ENCODE peak calls at places on chromosomes 1 and 21, in eight cellular contexts. One of them, this sample, is unnamed.

GRCh38 chr1:205239078-205239477 is 11.3 kb downstream of the TMCC2 start:
- DNase-seq in uterus: no peak
- DNase-seq in lower leg skin: no peak
- DNase-seq in K562: no peak
- DNase-seq in esophagus squamous epithelium: no peak
- DNase-seq in GM12891: no peak
- DNase-seq in ovary: no peak
- DNase-seq in heart left ventricle: no peak
- DNase-seq in this sample: no peak

GRCh38 chr1:27658951-27659496 is 13.0 kb downstream of the IFI6 start:
- DNase-seq in uterus: no peak
- DNase-seq in lower leg skin: no peak
- DNase-seq in K562: no peak
- DNase-seq in esophagus squamous epithelium: no peak
- DNase-seq in GM12891: no peak
- DNase-seq in ovary: no peak
- DNase-seq in heart left ventricle: no peak
- DNase-seq in this sample: peak

GRCh38 chr1:114558548-114558947 is 22.9 kb downstream of the BCAS2 start:
- DNase-seq in uterus: no peak
- DNase-seq in lower leg skin: no peak
- DNase-seq in K562: peak
- DNase-seq in esophagus squamous epithelium: no peak
- DNase-seq in GM12891: no peak
- DNase-seq in ovary: no peak
- DNase-seq in heart left ventricle: no peak
- DNase-seq in this sample: no peak

GRCh38 chr1:21491483-21492170 is 17.6 kb upstream of the ALPL start:
- DNase-seq in uterus: no peak
- DNase-seq in lower leg skin: no peak
- DNase-seq in K562: no peak
- DNase-seq in esophagus squamous epithelium: no peak
- DNase-seq in GM12891: no peak
- DNase-seq in ovary: no peak
- DNase-seq in heart left ventricle: no peak
- DNase-seq in this sample: no peak

GRCh38 chr21:37712204-37712934 is 203.9 kb downstream of the KCNJ6 start:
- DNase-seq in uterus: no peak
- DNase-seq in lower leg skin: peak
- DNase-seq in K562: peak
- DNase-seq in esophagus squamous epithelium: no peak
- DNase-seq in GM12891: peak
- DNase-seq in ovary: no peak
- DNase-seq in heart left ventricle: peak
- DNase-seq in this sample: peak

GRCh38 chr1:31785020-31785946 is 21.1 kb upstream of the ADGRB2 start:
- DNase-seq in uterus: no peak
- DNase-seq in lower leg skin: no peak
- DNase-seq in K562: no peak
- DNase-seq in esophagus squamous epithelium: no peak
- DNase-seq in GM12891: no peak
- DNase-seq in ovary: peak
- DNase-seq in heart left ventricle: no peak
- DNase-seq in this sample: no peak

GRCh38 chr1:169620565-169620964 is 9.4 kb downstream of the SELP start:
- DNase-seq in uterus: no peak
- DNase-seq in lower leg skin: no peak
- DNase-seq in K562: no peak
- DNase-seq in esophagus squamous epithelium: no peak
- DNase-seq in GM12891: no peak
- DNase-seq in ovary: no peak
- DNase-seq in heart left ventricle: no peak
- DNase-seq in this sample: no peak

GRCh38 chr21:33208534-33208933 is 21.2 kb upstream of the IFNAR2 start:
- DNase-seq in uterus: no peak
- DNase-seq in lower leg skin: no peak
- DNase-seq in K562: no peak
- DNase-seq in esophagus squamous epithelium: no peak
- DNase-seq in GM12891: no peak
- DNase-seq in ovary: no peak
- DNase-seq in heart left ventricle: no peak
- DNase-seq in this sample: no peak

GRCh38 chr1:17233675-17234074 is 15.2 kb upstream of the PADI3 start:
- DNase-seq in uterus: peak
- DNase-seq in lower leg skin: peak
- DNase-seq in K562: no peak
- DNase-seq in esophagus squamous epithelium: no peak
- DNase-seq in GM12891: no peak
- DNase-seq in ovary: no peak
- DNase-seq in heart left ventricle: peak
- DNase-seq in this sample: peak

GRCh38 chr1:41722184-41722583 is 196.5 kb downstream of the HIVEP3 start:
- DNase-seq in uterus: no peak
- DNase-seq in lower leg skin: no peak
- DNase-seq in K562: no peak
- DNase-seq in esophagus squamous epithelium: no peak
- DNase-seq in GM12891: no peak
- DNase-seq in ovary: no peak
- DNase-seq in heart left ventricle: no peak
- DNase-seq in this sample: no peak

GRCh38 chr1:5746611-5747427 is 245.4 kb downstream of the NPHP4 start:
- DNase-seq in uterus: no peak
- DNase-seq in lower leg skin: no peak
- DNase-seq in K562: no peak
- DNase-seq in esophagus squamous epithelium: no peak
- DNase-seq in GM12891: no peak
- DNase-seq in ovary: no peak
- DNase-seq in heart left ventricle: peak
- DNase-seq in this sample: no peak

GRCh38 chr1:243732627-243733026 is 117.4 kb downstream of the AKT3 start:
- DNase-seq in uterus: no peak
- DNase-seq in lower leg skin: no peak
- DNase-seq in K562: no peak
- DNase-seq in esophagus squamous epithelium: no peak
- DNase-seq in GM12891: no peak
- DNase-seq in ovary: no peak
- DNase-seq in heart left ventricle: no peak
- DNase-seq in this sample: no peak

GRCh38 chr21:44681861-44682579 is at the start of gene KRTAP12-1:
- DNase-seq in uterus: no peak
- DNase-seq in lower leg skin: no peak
- DNase-seq in K562: no peak
- DNase-seq in esophagus squamous epithelium: no peak
- DNase-seq in GM12891: no peak
- DNase-seq in ovary: no peak
- DNase-seq in heart left ventricle: no peak
- DNase-seq in this sample: no peak

GRCh38 chr1:24180676-24181075 is 6.4 kb downstream of the IFNLR1 start:
- DNase-seq in uterus: no peak
- DNase-seq in lower leg skin: no peak
- DNase-seq in K562: no peak
- DNase-seq in esophagus squamous epithelium: no peak
- DNase-seq in GM12891: no peak
- DNase-seq in ovary: no peak
- DNase-seq in heart left ventricle: no peak
- DNase-seq in this sample: no peak

GRCh38 chr1:45815667-45816458 is 12.5 kb downstream of the MAST2 start:
- DNase-seq in uterus: no peak
- DNase-seq in lower leg skin: no peak
- DNase-seq in K562: no peak
- DNase-seq in esophagus squamous epithelium: no peak
- DNase-seq in GM12891: no peak
- DNase-seq in ovary: no peak
- DNase-seq in heart left ventricle: no peak
- DNase-seq in this sample: peak

GRCh38 chr21:41634211-41634694 is 126.3 kb upstream of the TMPRSS2 start:
- DNase-seq in uterus: no peak
- DNase-seq in lower leg skin: no peak
- DNase-seq in K562: no peak
- DNase-seq in esophagus squamous epithelium: no peak
- DNase-seq in GM12891: no peak
- DNase-seq in ovary: no peak
- DNase-seq in heart left ventricle: no peak
- DNase-seq in this sample: no peak

GRCh38 chr1:2987773-2988172 is 33.5 kb upstream of the ACTRT2 start:
- DNase-seq in uterus: no peak
- DNase-seq in lower leg skin: no peak
- DNase-seq in K562: no peak
- DNase-seq in esophagus squamous epithelium: no peak
- DNase-seq in GM12891: no peak
- DNase-seq in ovary: no peak
- DNase-seq in heart left ventricle: peak
- DNase-seq in this sample: no peak

GRCh38 chr1:19251305-19252196 is at the start of the genes EMC1 and MRTO4:
- DNase-seq in uterus: peak
- DNase-seq in lower leg skin: peak
- DNase-seq in K562: peak
- DNase-seq in esophagus squamous epithelium: peak
- DNase-seq in GM12891: peak
- DNase-seq in ovary: peak
- DNase-seq in heart left ventricle: peak
- DNase-seq in this sample: peak

GRCh38 chr1:115969509-115969908 is 6.8 kb upstream of the SLC22A15 start:
- DNase-seq in uterus: no peak
- DNase-seq in lower leg skin: no peak
- DNase-seq in K562: peak
- DNase-seq in esophagus squamous epithelium: no peak
- DNase-seq in GM12891: no peak
- DNase-seq in ovary: no peak
- DNase-seq in heart left ventricle: no peak
- DNase-seq in this sample: no peak

GRCh38 chr1:3685229-3685628 is 32.9 kb downstream of the TP73 start:
- DNase-seq in uterus: no peak
- DNase-seq in lower leg skin: no peak
- DNase-seq in K562: no peak
- DNase-seq in esophagus squamous epithelium: no peak
- DNase-seq in GM12891: no peak
- DNase-seq in ovary: no peak
- DNase-seq in heart left ventricle: no peak
- DNase-seq in this sample: no peak

GRCh38 chr1:41442697-41443251 is 41.7 kb downstream of the EDN2 start:
- DNase-seq in uterus: peak
- DNase-seq in lower leg skin: no peak
- DNase-seq in K562: no peak
- DNase-seq in esophagus squamous epithelium: no peak
- DNase-seq in GM12891: no peak
- DNase-seq in ovary: no peak
- DNase-seq in heart left ventricle: no peak
- DNase-seq in this sample: no peak

GRCh38 chr1:184386271-184387068 is at the start of gene C1orf21:
- DNase-seq in uterus: peak
- DNase-seq in lower leg skin: peak
- DNase-seq in K562: peak
- DNase-seq in esophagus squamous epithelium: peak
- DNase-seq in GM12891: peak
- DNase-seq in ovary: peak
- DNase-seq in heart left ventricle: peak
- DNase-seq in this sample: peak
- TF ChIP-seq POLR2A in uterus: peak
- TF ChIP-seq POLR2A in lower leg skin: no peak
- TF ChIP-seq POLR2A in K562: no peak
- TF ChIP-seq POLR2A in esophagus squamous epithelium: no peak
- TF ChIP-seq POLR2A in GM12891: no peak
- TF ChIP-seq POLR2A in ovary: peak
- TF ChIP-seq POLR2A in heart left ventricle: peak
- TF ChIP-seq POLR2A in this sample: peak

DNA sequence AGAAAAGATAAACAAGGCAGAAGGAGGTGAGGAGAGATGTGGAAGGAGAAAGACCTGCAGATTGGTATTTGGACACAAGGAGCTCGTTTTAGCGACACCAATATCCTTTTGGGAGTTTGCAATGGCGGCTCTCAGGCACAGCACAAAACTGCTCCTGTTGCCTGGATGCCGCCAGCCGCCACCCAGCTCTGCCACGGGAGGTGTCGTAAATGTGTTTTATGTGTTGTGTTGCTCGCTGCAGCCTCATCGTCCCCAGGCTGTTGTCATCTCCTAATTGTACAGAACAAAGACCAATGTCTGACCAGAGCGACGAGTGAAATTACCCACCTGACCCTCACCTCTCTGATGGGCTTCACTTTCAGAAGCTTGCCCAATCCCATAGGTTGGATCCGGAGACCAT is 96.6 kb upstream of the ZNF281 start:
- DNase-seq in uterus: no peak
- DNase-seq in lower leg skin: no peak
- DNase-seq in K562: no peak
- DNase-seq in esophagus squamous epithelium: no peak
- DNase-seq in GM12891: no peak
- DNase-seq in ovary: no peak
- DNase-seq in heart left ventricle: no peak
- DNase-seq in this sample: no peak
- TF ChIP-seq POLR2A in uterus: no peak
- TF ChIP-seq POLR2A in lower leg skin: no peak
- TF ChIP-seq POLR2A in K562: no peak
- TF ChIP-seq POLR2A in esophagus squamous epithelium: no peak
- TF ChIP-seq POLR2A in GM12891: no peak
- TF ChIP-seq POLR2A in ovary: no peak
- TF ChIP-seq POLR2A in heart left ventricle: no peak
- TF ChIP-seq POLR2A in this sample: no peak

GRCh38 chr1:72281637-72282270 is 585 bp downstream of the NEGR1 start:
- DNase-seq in uterus: no peak
- DNase-seq in lower leg skin: no peak
- DNase-seq in K562: no peak
- DNase-seq in esophagus squamous epithelium: no peak
- DNase-seq in GM12891: no peak
- DNase-seq in ovary: peak
- DNase-seq in heart left ventricle: no peak
- DNase-seq in this sample: no peak
- TF ChIP-seq POLR2A in uterus: no peak
- TF ChIP-seq POLR2A in lower leg skin: no peak
- TF ChIP-seq POLR2A in K562: no peak
- TF ChIP-seq POLR2A in esophagus squamous epithelium: no peak
- TF ChIP-seq POLR2A in GM12891: no peak
- TF ChIP-seq POLR2A in ovary: no peak
- TF ChIP-seq POLR2A in heart left ventricle: no peak
- TF ChIP-seq POLR2A in this sample: no peak

GRCh38 chr1:220880367-220880680 is 1.1 kb downstream of the HLX start:
- DNase-seq in uterus: no peak
- DNase-seq in lower leg skin: no peak
- DNase-seq in K562: no peak
- DNase-seq in esophagus squamous epithelium: no peak
- DNase-seq in GM12891: no peak
- DNase-seq in ovary: no peak
- DNase-seq in heart left ventricle: no peak
- DNase-seq in this sample: no peak

GRCh38 chr1:220880726-220881506 is 1.7 kb downstream of the HLX start:
- DNase-seq in uterus: peak
- DNase-seq in lower leg skin: no peak
- DNase-seq in K562: peak
- DNase-seq in esophagus squamous epithelium: no peak
- DNase-seq in GM12891: no peak
- DNase-seq in ovary: peak
- DNase-seq in heart left ventricle: peak
- DNase-seq in this sample: no peak

GRCh38 chr1:220879090-220879508 is at the start of gene HLX:
- DNase-seq in uterus: peak
- DNase-seq in lower leg skin: peak
- DNase-seq in K562: peak
- DNase-seq in esophagus squamous epithelium: peak
- DNase-seq in GM12891: peak
- DNase-seq in ovary: peak
- DNase-seq in heart left ventricle: peak
- DNase-seq in this sample: peak

GRCh38 chr1:220878223-220879081 is 791 bp upstream of the HLX start:
- DNase-seq in uterus: no peak
- DNase-seq in lower leg skin: no peak
- DNase-seq in K562: no peak
- DNase-seq in esophagus squamous epithelium: no peak
- DNase-seq in GM12891: peak
- DNase-seq in ovary: no peak
- DNase-seq in heart left ventricle: peak
- DNase-seq in this sample: no peak

GRCh38 chr1:220879509-220880366 is 495 bp downstream of the HLX start:
- DNase-seq in uterus: peak
- DNase-seq in lower leg skin: no peak
- DNase-seq in K562: peak
- DNase-seq in esophagus squamous epithelium: no peak
- DNase-seq in GM12891: peak
- DNase-seq in ovary: peak
- DNase-seq in heart left ventricle: peak
- DNase-seq in this sample: peak
- TF ChIP-seq POLR2A in uterus: no peak
- TF ChIP-seq POLR2A in lower leg skin: no peak
- TF ChIP-seq POLR2A in K562: peak
- TF ChIP-seq POLR2A in esophagus squamous epithelium: no peak
- TF ChIP-seq POLR2A in GM12891: no peak
- TF ChIP-seq POLR2A in ovary: no peak
- TF ChIP-seq POLR2A in heart left ventricle: no peak
- TF ChIP-seq POLR2A in this sample: peak